ENCODE peak calls at places on chromosomes 6 and 20, in four cellular contexts. Q, J, B and X are unnamed samples.
A peak's percentile ranks its signal among the peaks of the same experiment; 100 is the strongest.

GRCh38 chr6:24458134-24458533 is 31.2 kb downstream of the GPLD1 start:
- DNase-seq in Q (no peak), J (no peak), B (no peak), X (no peak)

GRCh38 chr6:134453792-134454510 is 136.0 kb upstream of the SGK1 start:
- DNase-seq in Q (no peak), J (no peak), B (no peak), X (no peak)

GRCh38 chr20:9572690-9573089 is 58.3 kb downstream of the LAMP5 start:
- DNase-seq in Q (peak; percentile 79), J (no peak), B (no peak), X (no peak)

GRCh38 chr20:17558154-17558940 is 11.5 kb upstream of the DSTN start:
- DNase-seq in Q (no peak), J (peak; percentile 73), B (peak; percentile 95), X (peak; percentile 73)

GRCh38 chr20:18822832-18823231 is 9.2 kb downstream of the SCP2D1 start:
- DNase-seq in Q (no peak), J (no peak), B (no peak), X (no peak)

GRCh38 chr20:48319943-48320584 is 507.7 kb downstream of the PREX1 start:
- DNase-seq in Q (no peak), J (no peak), B (no peak), X (no peak)

GRCh38 chr20:4243071-4243470 is 227.7 kb upstream of the RNF24 start:
- DNase-seq in Q (peak; percentile 80), J (no peak), B (no peak), X (no peak)

GRCh38 chr6:109424946-109425345 is 15.5 kb downstream of the PPIL6 start:
- DNase-seq in Q (no peak), J (no peak), B (no peak), X (no peak)

GRCh38 chr6:43798688-43799444 is 28.9 kb downstream of the VEGFA start:
- DNase-seq in Q (no peak), J (peak; percentile 73), B (peak; percentile 26), X (peak; percentile 90)

GRCh38 chr6:140061422-140062041 is 687.1 kb upstream of the CITED2 start:
- DNase-seq in Q (no peak), J (no peak), B (no peak), X (no peak)

GRCh38 chr6:43188426-43188825 is 6.4 kb downstream of the CUL9 start:
- DNase-seq in Q (no peak), J (no peak), B (no peak), X (no peak)

GRCh38 chr6:11732036-11732545 is 46.5 kb downstream of the ADTRP start:
- DNase-seq in Q (no peak), J (peak; percentile 63), B (no peak), X (peak; percentile 61)

GRCh38 chr6:169342655-169343054 is 89.0 kb upstream of the THBS2 start:
- DNase-seq in Q (no peak), J (no peak), B (no peak), X (no peak)

GRCh38 chr20:62359491-62360121 is 7.5 kb downstream of the LAMA5 start:
- DNase-seq in Q (no peak), J (peak; percentile 73), B (peak; percentile 79), X (no peak)

GRCh38 chr20:3465301-3465700 is 5.5 kb upstream of the ATRN start:
- DNase-seq in Q (no peak), J (no peak), B (no peak), X (no peak)

GRCh38 chr6:18388942-18389341 is 1.8 kb downstream of the RNF144B start:
- DNase-seq in Q (no peak), J (no peak), B (peak; percentile 61), X (no peak)

GRCh38 chr6:25130518-25130917 is 148.7 kb upstream of the CARMIL1 start:
- DNase-seq in Q (no peak), J (no peak), B (no peak), X (no peak)

GRCh38 chr20:61857884-61858283 is 207.8 kb downstream of the TAF4 start:
- DNase-seq in Q (no peak), J (no peak), B (no peak), X (no peak)

GRCh38 chr6:5115168-5115567 is 30.0 kb downstream of the PPP1R3G start:
- DNase-seq in Q (no peak), J (no peak), B (no peak), X (no peak)

GRCh38 chr20:63740070-63740500 is 509 bp downstream of the SLC2A4RG start:
- DNase-seq in Q (peak; percentile 85), J (no peak), B (peak; percentile 15), X (no peak)

GRCh38 chr6:107670792-107671199 is 153.3 kb downstream of the SCML4 start:
- DNase-seq in Q (peak; percentile 30), J (peak; percentile 84), B (peak; percentile 66), X (peak; percentile 47)

GRCh38 chr20:25706793-25707192 is 10.1 kb upstream of the ZNF337 start:
- DNase-seq in Q (no peak), J (no peak), B (no peak), X (no peak)

GRCh38 chr6:161365633-161366032 is 91.8 kb upstream of the AGPAT4 start:
- DNase-seq in Q (no peak), J (no peak), B (no peak), X (no peak)

GRCh38 chr6:97294451-97294850 is 11.4 kb upstream of the MMS22L start:
- DNase-seq in Q (no peak), J (no peak), B (no peak), X (no peak)

GRCh38 chr6:29755295-29755871 is 32.1 kb downstream of the HLA-F start:
- DNase-seq in Q (no peak), J (no peak), B (no peak), X (no peak)

GRCh38 chr6:29751480-29751879 is 28.2 kb downstream of the HLA-F start:
- DNase-seq in Q (no peak), J (no peak), B (no peak), X (no peak)

GRCh38 chr6:29752451-29753308 is 29.4 kb downstream of the HLA-F start:
- DNase-seq in Q (peak; percentile 94), J (peak; percentile 90), B (peak; percentile 92), X (peak; percentile 88)

GRCh38 chr6:29750709-29751108 is 27.5 kb downstream of the HLA-F start:
- DNase-seq in Q (no peak), J (no peak), B (no peak), X (no peak)

DNA sequence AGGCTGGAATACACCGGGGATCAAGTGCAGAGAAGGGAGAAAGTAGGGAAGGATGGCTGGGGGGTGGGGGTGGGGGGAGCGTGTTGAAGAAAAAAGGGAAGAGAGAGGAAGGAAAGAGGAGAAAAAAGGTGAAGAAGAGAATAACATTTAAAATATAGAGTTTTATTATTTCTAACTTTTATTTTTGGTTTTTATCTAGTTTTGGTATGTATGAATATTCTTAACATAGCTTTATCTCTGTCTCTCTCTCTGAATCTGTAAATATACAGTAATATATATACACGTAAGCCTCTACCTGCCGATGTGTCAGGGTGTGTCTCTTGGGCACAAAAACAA is 30.0 kb downstream of the HLA-F start:
- DNase-seq in Q (no peak), J (no peak), B (no peak), X (no peak)
- TF ChIP-seq CTCF in Q (no peak), J (peak; percentile 18), B (no peak), X (no peak)

GRCh38 chr6:137625808-137626207 is 131.6 kb upstream of the OLIG3 start:
- DNase-seq in Q (no peak), J (no peak), B (no peak), X (no peak)
- TF ChIP-seq CTCF in Q (peak; percentile 6), J (no peak), B (no peak), X (no peak)

GRCh38 chr6:157669747-157670216 is 153.3 kb upstream of the SNX9 start:
- DNase-seq in Q (peak; percentile 78), J (peak; percentile 78), B (peak; percentile 60), X (peak; percentile 68)
- TF ChIP-seq CTCF in Q (peak; percentile 24), J (peak; percentile 52), B (peak; percentile 36), X (no peak)

GRCh38 chr20:36273414-36274247 is 32.5 kb upstream of the DLGAP4 start:
- DNase-seq in Q (peak; percentile 28), J (no peak), B (peak; percentile 26), X (no peak)
- TF ChIP-seq CTCF in Q (peak; percentile 20), J (peak; percentile 38), B (peak; percentile 51), X (no peak)

GRCh38 chr6:159617444-159617843 is 75.6 kb downstream of the SOD2 start:
- DNase-seq in Q (no peak), J (no peak), B (no peak), X (no peak)

GRCh38 chr6:159623156-159623555 is 69.9 kb downstream of the SOD2 start:
- DNase-seq in Q (no peak), J (no peak), B (no peak), X (no peak)
- TF ChIP-seq CTCF in Q (no peak), J (no peak), B (no peak), X (no peak)

DNA sequence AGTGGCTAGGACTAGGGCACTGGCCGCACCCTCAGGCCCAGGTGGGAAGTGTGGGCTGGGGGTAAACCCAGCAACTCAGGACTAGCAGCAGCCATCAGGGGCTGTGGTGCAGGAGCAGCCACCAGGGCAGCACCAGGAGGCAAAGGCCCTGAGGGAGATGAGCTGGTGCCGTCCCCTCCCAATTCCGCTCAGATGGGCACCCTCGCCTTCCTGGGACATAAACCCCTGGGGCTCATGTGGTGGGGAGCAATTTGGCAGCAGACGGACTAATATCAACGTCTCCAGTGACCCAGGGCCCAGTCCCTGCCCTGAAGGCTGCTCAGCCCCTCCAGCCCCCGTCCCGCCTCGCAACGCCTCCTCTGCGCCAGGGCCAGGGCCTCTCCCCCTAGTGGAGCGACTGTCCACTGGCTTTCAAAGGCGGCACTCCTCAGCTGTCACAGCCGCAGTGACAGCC is 349.7 kb downstream of the ZFAND3 start:
- DNase-seq in Q (peak; percentile 55), J (no peak), B (no peak), X (no peak)
- TF ChIP-seq CTCF in Q (peak; percentile 51), J (no peak), B (no peak), X (no peak)

DNA sequence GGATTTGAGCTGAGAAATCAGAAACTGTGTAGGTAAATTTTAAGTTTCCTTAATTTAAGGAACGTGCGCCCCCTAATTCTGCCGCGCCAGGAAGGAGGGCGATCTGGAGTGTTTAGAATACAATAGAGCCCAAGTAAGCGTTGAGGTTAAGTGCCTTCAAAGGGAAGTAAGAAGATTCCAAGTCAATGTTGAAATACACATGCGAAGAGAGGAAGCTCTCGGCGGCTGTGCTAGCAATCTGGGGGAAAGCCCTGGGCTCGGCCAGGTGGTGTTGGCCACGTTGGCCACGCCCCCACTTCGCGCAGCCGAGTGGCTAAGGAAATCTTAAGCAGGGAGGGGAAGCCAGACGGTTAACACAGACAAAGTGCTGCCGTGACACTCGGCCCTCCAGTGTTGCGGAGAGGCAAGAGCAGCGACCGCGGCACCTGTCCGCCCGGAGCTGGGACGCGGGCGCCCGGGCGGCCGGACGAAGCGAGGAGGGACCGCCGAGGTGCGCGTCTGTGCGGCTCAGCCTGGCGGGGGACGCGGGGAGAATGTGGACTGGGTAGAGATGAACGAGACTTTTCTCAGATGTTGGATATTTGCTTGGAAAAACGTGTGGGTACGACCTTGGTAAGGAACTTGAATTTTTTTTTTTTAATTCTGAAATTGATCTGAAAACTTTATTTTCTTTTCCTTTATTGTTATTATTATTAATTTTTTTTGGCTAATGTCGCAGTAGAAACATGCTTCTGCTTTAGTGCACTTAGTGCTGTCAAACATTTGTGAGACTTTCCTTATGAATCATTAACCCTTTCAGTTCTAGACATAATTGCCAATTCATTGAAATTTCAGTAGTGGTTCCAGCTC is at the start of gene PRDM1:
- DNase-seq in Q (peak; percentile 88), J (peak; percentile 72), B (peak; percentile 38), X (peak; percentile 90)
- TF ChIP-seq CTCF in Q (peak; percentile 28), J (peak; percentile 26), B (no peak), X (no peak)